ENCODE peak calls at places on chromosomes 4 and X, in five cellular contexts. F is HCT116, A is neural progenitor cell, S is PC-3, Y is DND-41. H is an unnamed sample.

GRCh38 chr4:139734201-139734874 is 68.7 kb downstream of the MGST2 start:
- DNase-seq in F (no peak), A (peak; percentile 30), S (no peak), Y (no peak), H (no peak)

GRCh38 chr4:184856277-184856609 is 30.5 kb upstream of the ACSL1 start:
- DNase-seq in F (no peak), A (no peak), S (no peak), Y (no peak), H (no peak)

GRCh38 chrX:68428431-68428830 is 4.9 kb downstream of the OPHN1 start:
- DNase-seq in F (no peak), A (no peak), S (peak; percentile 80), Y (no peak), H (peak; percentile 6)

GRCh38 chr4:22574880-22575279 is 59.0 kb upstream of the ADGRA3 start:
- DNase-seq in F (no peak), A (no peak), S (peak; percentile 31), Y (no peak), H (no peak)

GRCh38 chr4:38687571-38688011 is 23.6 kb downstream of the KLF3 start:
- DNase-seq in F (no peak), A (no peak), S (peak; percentile 23), Y (no peak), H (peak; percentile 56)

GRCh38 chr4:144456196-144456595 is 189.8 kb upstream of the HHIP start:
- DNase-seq in F (no peak), A (no peak), S (no peak), Y (no peak), H (no peak)

GRCh38 chr4:88743696-88744095 is 46.1 kb upstream of the NAP1L5 start:
- DNase-seq in F (no peak), A (no peak), S (no peak), Y (no peak), H (no peak)

GRCh38 chr4:7964890-7965662 is 25.4 kb upstream of the AFAP1 start:
- DNase-seq in F (no peak), A (no peak), S (peak; percentile 44), Y (no peak), H (peak; percentile 35)

GRCh38 chr4:112183252-112183651 is 38.0 kb downstream of the FAM241A start:
- DNase-seq in F (no peak), A (no peak), S (no peak), Y (peak; percentile 46), H (no peak)

GRCh38 chr4:55311792-55312490 is 34.1 kb upstream of the SRD5A3 start:
- DNase-seq in F (no peak), A (no peak), S (no peak), Y (no peak), H (no peak)

GRCh38 chr4:26763063-26763462 is 97.6 kb upstream of the STIM2 start:
- DNase-seq in F (no peak), A (no peak), S (peak; percentile 20), Y (no peak), H (no peak)

GRCh38 chr4:76373919-76374552 is 46.9 kb downstream of the CCDC158 start:
- DNase-seq in F (no peak), A (no peak), S (peak; percentile 61), Y (no peak), H (peak; percentile 83)

GRCh38 chr4:25500626-25501318 is 123.7 kb downstream of the ANAPC4 start:
- DNase-seq in F (no peak), A (peak; percentile 38), S (no peak), Y (no peak), H (no peak)

GRCh38 chrX:115233497-115234219 is at the start of gene LRCH2:
- DNase-seq in F (no peak), A (peak; percentile 86), S (no peak), Y (no peak), H (peak; percentile 47)

GRCh38 chr4:25842229-25842840 is 20.5 kb downstream of the SEL1L3 start:
- DNase-seq in F (no peak), A (peak; percentile 41), S (no peak), Y (no peak), H (no peak)

GRCh38 chr4:5218376-5219069 is 167.2 kb downstream of the STK32B start:
- DNase-seq in F (no peak), A (no peak), S (no peak), Y (no peak), H (no peak)

GRCh38 chrX:31071725-31072124 is at the start of gene FTHL17:
- DNase-seq in F (no peak), A (no peak), S (no peak), Y (no peak), H (no peak)

GRCh38 chr4:38948551-38948950 is 80.9 kb downstream of the FAM114A1 start:
- DNase-seq in F (no peak), A (no peak), S (peak; percentile 77), Y (no peak), H (no peak)

GRCh38 chrX:11588097-11588496 is 77.6 kb downstream of the ARHGAP6 start:
- DNase-seq in F (no peak), A (no peak), S (no peak), Y (no peak), H (no peak)

GRCh38 chr4:786861-787300 is 39.0 kb downstream of the CPLX1 start:
- DNase-seq in F (no peak), A (no peak), S (no peak), Y (no peak), H (peak; percentile 35)

DNA sequence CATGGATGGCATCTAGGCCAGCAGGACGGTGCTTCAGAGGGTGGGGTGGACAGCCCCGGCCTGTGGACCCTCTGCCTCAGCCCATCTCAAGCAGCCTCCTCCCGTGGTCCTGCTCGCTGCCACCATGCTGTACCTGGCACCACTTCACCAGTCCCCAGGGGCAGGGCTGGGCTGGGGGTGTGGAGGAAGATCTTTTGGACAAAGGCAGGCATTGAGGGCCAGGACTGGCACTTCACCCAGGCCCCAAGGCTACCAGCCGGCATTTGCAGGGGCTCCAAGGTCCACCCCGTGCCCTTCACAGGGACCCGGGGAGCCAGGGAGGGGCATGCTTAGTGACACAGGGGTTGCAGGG is 713 bp downstream of the PLXNB3 start:
- DNase-seq in F (no peak), A (no peak), S (no peak), Y (no peak), H (no peak)
- H3K4me2 ChIP-seq in F (peak overlapping the region; percentile 79), A (no peak overlapping the region), S (peak overlapping the region; percentile 97), Y (no peak overlapping the region), H (peak overlapping the region; percentile 47)

DNA sequence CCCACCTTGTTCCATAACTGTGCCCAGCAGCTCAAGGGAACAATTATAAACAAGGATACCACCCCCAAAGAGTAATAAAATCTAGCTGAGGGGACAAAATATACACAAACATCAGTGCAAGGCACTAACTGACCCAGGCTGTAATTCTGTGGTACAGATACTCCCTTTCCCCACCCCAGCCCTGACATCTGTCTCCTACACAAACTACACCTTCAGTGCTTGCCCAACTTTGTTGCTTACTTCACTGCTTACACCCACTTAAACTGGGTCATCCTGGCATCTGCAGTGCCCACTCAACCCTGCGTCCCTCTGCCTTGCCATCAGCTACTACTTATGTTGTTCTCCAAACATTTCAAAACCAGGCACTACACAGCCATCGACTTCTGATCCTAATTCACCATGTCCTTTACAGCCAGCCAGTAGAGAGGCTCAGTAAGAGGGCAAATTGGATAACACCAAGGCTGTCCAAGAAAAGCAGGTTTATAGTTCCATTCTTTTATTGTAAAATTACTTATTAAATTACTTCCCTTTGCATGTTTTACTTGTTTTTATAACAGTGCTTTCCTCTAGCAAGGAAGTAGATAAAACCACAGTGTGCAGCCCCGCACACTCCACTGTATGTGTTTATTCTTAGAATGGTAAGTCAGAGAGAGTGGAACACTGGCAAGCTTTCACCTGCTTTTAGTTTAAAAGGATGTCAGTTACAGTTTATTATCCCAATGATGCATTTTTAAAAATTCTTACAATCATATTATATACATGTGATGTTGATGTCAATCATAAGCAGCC is 149.6 kb downstream of the INPP4B start:
- DNase-seq in F (no peak), A (no peak), S (no peak), Y (peak; percentile 75), H (peak; percentile 49)
- H3K4me1 ChIP-seq in F (no peaks in the 10 kb centered on the region), A (no peaks in the 10 kb centered on the region), S (peaks cover 12% of the 10 kb centered on the region), Y (peaks cover 93% of the 10 kb centered on the region), H (no peaks in the 10 kb centered on the region)

GRCh38 chr4:2667428-2667827 is 88.7 kb downstream of the TNIP2 start:
- DNase-seq in F (no peak), A (no peak), S (no peak), Y (no peak), H (no peak)

GRCh38 chr4:2673157-2673556 is 83.0 kb downstream of the TNIP2 start:
- DNase-seq in F (no peak), A (peak; percentile 21), S (peak; percentile 2), Y (no peak), H (peak; percentile 13)

GRCh38 chr4:2672700-2673099 is 83.4 kb downstream of the TNIP2 start:
- DNase-seq in F (no peak), A (no peak), S (no peak), Y (no peak), H (no peak)

GRCh38 chr4:2672082-2672481 is 84.1 kb downstream of the TNIP2 start:
- DNase-seq in F (no peak), A (no peak), S (no peak), Y (no peak), H (no peak)

GRCh38 chr4:2671267-2671895 is 84.8 kb downstream of the TNIP2 start:
- DNase-seq in F (no peak), A (peak; percentile 44), S (no peak), Y (no peak), H (no peak)
- H3K79me2 ChIP-seq in F (peaks cover 22% of the 10 kb centered on the region), A (peaks cover 24% of the 10 kb centered on the region), S (peaks cover 10% of the 10 kb centered on the region), Y (peaks cover 14% of the 10 kb centered on the region), H (peaks cover 11% of the 10 kb centered on the region)

GRCh38 chr4:87420431-87420830 is 1.9 kb upstream of the NUDT9 start:
- DNase-seq in F (no peak), A (no peak), S (no peak), Y (no peak), H (no peak)
- H3K4me2 ChIP-seq in F (no peak overlapping the region), A (no peak overlapping the region), S (no peak overlapping the region), Y (no peak overlapping the region), H (no peak overlapping the region)

GRCh38 chr4:81960968-81961367 is 412.8 kb downstream of the HNRNPD start:
- DNase-seq in F (no peak), A (no peak), S (no peak), Y (no peak), H (no peak)

GRCh38 chr4:81963506-81964020 is 410.2 kb downstream of the HNRNPD start:
- DNase-seq in F (no peak), A (peak; percentile 63), S (no peak), Y (no peak), H (no peak)

GRCh38 chr4:81963005-81963404 is 410.8 kb downstream of the HNRNPD start:
- DNase-seq in F (no peak), A (peak; percentile 14), S (no peak), Y (no peak), H (no peak)

GRCh38 chr4:81965911-81966310 is 407.9 kb downstream of the HNRNPD start:
- DNase-seq in F (no peak), A (no peak), S (no peak), Y (no peak), H (no peak)

GRCh38 chr4:81965454-81965853 is 408.3 kb downstream of the HNRNPD start:
- DNase-seq in F (no peak), A (no peak), S (no peak), Y (no peak), H (no peak)
- H3K4me1 ChIP-seq in F (no peaks in the 10 kb centered on the region), A (peaks cover 13% of the 10 kb centered on the region), S (no peaks in the 10 kb centered on the region), Y (no peaks in the 10 kb centered on the region), H (no peaks in the 10 kb centered on the region)

GRCh38 chr4:102867278-102868152 is 1.3 kb upstream of the CISD2 start:
- DNase-seq in F (no peak), A (no peak), S (no peak), Y (peak; percentile 14), H (no peak)
- H3K79me2 ChIP-seq in F (peaks cover 87% of the 10 kb centered on the region), A (peaks cover 89% of the 10 kb centered on the region), S (peaks cover 50% of the 10 kb centered on the region), Y (peaks cover 94% of the 10 kb centered on the region), H (peaks cover 15% of the 10 kb centered on the region)

H was measured in endothelial cell of umbilical vein.